ENCODE peak calls at places on chromosomes 13 and 19, in six cellular contexts. W, U, N, I, R and D are unnamed samples.

GRCh38 chr13:113882716-113883115 is 18.8 kb upstream of the GAS6 start:
- DNase-seq in W (no peak), U (no peak), N (no peak), I (no peak), R (no peak), D (no peak)

GRCh38 chr13:49554387-49554786 is 31.0 kb downstream of the RCBTB1 start:
- DNase-seq in W (no peak), U (no peak), N (no peak), I (no peak), R (no peak), D (no peak)

GRCh38 chr19:39247701-39248664 is 673 bp downstream of the IFNL4 start:
- DNase-seq in W (no peak), U (no peak), N (peak; percentile 30), I (no peak), R (no peak), D (peak; percentile 15)

GRCh38 chr13:98829541-98829940 is 77.1 kb upstream of the SLC15A1 start:
- DNase-seq in W (no peak), U (no peak), N (no peak), I (no peak), R (no peak), D (no peak)

GRCh38 chr19:48810151-48810550 is 678 bp downstream of the BCAT2 start:
- DNase-seq in W (no peak), U (no peak), N (no peak), I (no peak), R (no peak), D (no peak)

GRCh38 chr19:45172611-45173208 is 5.3 kb downstream of the TRAPPC6A start:
- DNase-seq in W (no peak), U (no peak), N (no peak), I (no peak), R (no peak), D (no peak)

GRCh38 chr19:45508931-45509691 is 1.8 kb downstream of the VASP start:
- DNase-seq in W (no peak), U (no peak), N (no peak), I (peak; percentile 48), R (no peak), D (peak; percentile 44)

GRCh38 chr19:35118268-35119026 is 2.8 kb downstream of the FXYD3 start:
- DNase-seq in W (no peak), U (no peak), N (no peak), I (no peak), R (no peak), D (no peak)

GRCh38 chr13:21011378-21011777 is 50.0 kb downstream of the LATS2 start:
- DNase-seq in W (no peak), U (no peak), N (no peak), I (no peak), R (no peak), D (no peak)

GRCh38 chr13:39232999-39233398 is 194.7 kb downstream of the NHLRC3 start:
- DNase-seq in W (no peak), U (no peak), N (no peak), I (no peak), R (no peak), D (no peak)

GRCh38 chr13:44421853-44422525 is 48.4 kb downstream of the SERP2 start:
- DNase-seq in W (no peak), U (no peak), N (no peak), I (no peak), R (no peak), D (no peak)

GRCh38 chr13:53045110-53045509 is 16.5 kb downstream of the OLFM4 start:
- DNase-seq in W (no peak), U (no peak), N (no peak), I (peak; percentile 68), R (no peak), D (no peak)

GRCh38 chr19:30334841-30335240 is 37.3 kb upstream of the ZNF536 start:
- DNase-seq in W (no peak), U (no peak), N (no peak), I (no peak), R (no peak), D (no peak)

GRCh38 chr13:44667950-44668349 is 91.8 kb upstream of the TSC22D1 start:
- DNase-seq in W (peak; percentile 26), U (no peak), N (no peak), I (no peak), R (no peak), D (no peak)

GRCh38 chr13:49183672-49184315 is 36.3 kb upstream of the MLNR start:
- DNase-seq in W (no peak), U (no peak), N (no peak), I (no peak), R (no peak), D (no peak)

GRCh38 chr13:107091386-107091785 is 523.4 kb upstream of the ARGLU1 start:
- DNase-seq in W (no peak), U (no peak), N (no peak), I (no peak), R (no peak), D (no peak)

GRCh38 chr19:40621966-40622772 is 21.0 kb downstream of the LTBP4 start:
- DNase-seq in W (no peak), U (no peak), N (no peak), I (no peak), R (no peak), D (no peak)

GRCh38 chr13:39353988-39354387 is 249.0 kb downstream of the LHFPL6 start:
- DNase-seq in W (no peak), U (no peak), N (no peak), I (no peak), R (no peak), D (no peak)

GRCh38 chr13:37753776-37754175 is 115.8 kb downstream of the TRPC4 start:
- DNase-seq in W (no peak), U (no peak), N (no peak), I (no peak), R (no peak), D (no peak)

GRCh38 chr13:112601351-112601750 is 13.4 kb upstream of the TUBGCP3 start:
- DNase-seq in W (no peak), U (no peak), N (no peak), I (no peak), R (no peak), D (no peak)

GRCh38 chr13:101529419-101529818 is 76.9 kb downstream of the ITGBL1 start:
- DNase-seq in W (peak; percentile 60), U (no peak), N (no peak), I (no peak), R (no peak), D (peak; percentile 28)

GRCh38 chr13:112967666-112968379 is 1.2 kb upstream of the MCF2L start:
- DNase-seq in W (no peak), U (no peak), N (peak; percentile 52), I (no peak), R (no peak), D (no peak)

GRCh38 chr19:18895038-18895827 is 725 bp downstream of the CERS1 start:
- DNase-seq in W (peak; percentile 17), U (peak; percentile 65), N (peak; percentile 66), I (peak; percentile 34), R (no peak), D (no peak)

GRCh38 chr13:41568143-41568989 is 111.0 kb downstream of the RGCC start:
- DNase-seq in W (no peak), U (no peak), N (no peak), I (no peak), R (no peak), D (no peak)

GRCh38 chr13:20359335-20359734 is 127.2 kb upstream of the GJB6 start:
- DNase-seq in W (peak; percentile 86), U (no peak), N (no peak), I (no peak), R (no peak), D (no peak)

GRCh38 chr19:5036733-5037681 is 68.1 kb downstream of the KDM4B start:
- DNase-seq in W (no peak), U (no peak), N (peak; percentile 67), I (peak; percentile 50), R (no peak), D (no peak)

GRCh38 chr19:49881672-49882394 is 4.3 kb downstream of the TBC1D17 start:
- DNase-seq in W (no peak), U (no peak), N (no peak), I (no peak), R (no peak), D (no peak)

GRCh38 chr13:23081246-23081645 is 99.5 kb upstream of the SGCG start:
- DNase-seq in W (no peak), U (no peak), N (no peak), I (no peak), R (no peak), D (no peak)

GRCh38 chr13:51856027-51856736 is 5.6 kb upstream of the CCDC70 start:
- DNase-seq in W (no peak), U (no peak), N (no peak), I (no peak), R (no peak), D (no peak)

GRCh38 chr13:32587014-32587773 is 942 bp downstream of the PDS5B start:
- DNase-seq in W (no peak), U (peak; percentile 53), N (peak; percentile 64), I (peak; percentile 71), R (peak; percentile 12), D (peak; percentile 69)

GRCh38 chr19:33193864-33194362 is at the start of gene LRP3:
- DNase-seq in W (no peak), U (peak; percentile 43), N (peak; percentile 59), I (peak; percentile 31), R (no peak), D (no peak)

GRCh38 chr19:3620145-3620816 is 6.3 kb downstream of the CACTIN start:
- DNase-seq in W (no peak), U (no peak), N (no peak), I (no peak), R (no peak), D (no peak)